ENCODE peak calls at places on chromosome 2, in eight cellular contexts. N is SK-N-SH, S is neural progenitor cell, L is hepatocyte, J is OCI-LY7, P is fibroblast of lung, H is K562, V is mammary epithelial cell. T is an unnamed sample.

GRCh38 chr2:232798156-232798555 is 21.8 kb upstream of the KCNJ13 start:
- DNase-seq in P (peak; percentile 19), H (no peak), N (no peak), J (no peak), L (no peak), S (no peak), V (no peak), T (no peak)

GRCh38 chr2:223760838-223761502 is 76.4 kb downstream of the AP1S3 start:
- DNase-seq in H (no peak), J (peak; percentile 56), V (peak; percentile 98), S (peak; percentile 26), P (peak; percentile 77), N (peak; percentile 20), L (peak; percentile 64), T (peak; percentile 91)

GRCh38 chr2:182144039-182144779 is 158.6 kb downstream of the PPP1R1C start:
- DNase-seq in P (no peak), J (no peak), L (no peak), H (no peak), V (no peak), N (no peak), S (no peak), T (no peak)

GRCh38 chr2:70946832-70947442 is 11.2 kb downstream of the ATP6V1B1 start:
- DNase-seq in P (peak; percentile 66), N (peak; percentile 71), H (peak; percentile 42), V (no peak), S (peak; percentile 84), J (peak; percentile 69), L (peak; percentile 71), T (peak; percentile 48)

GRCh38 chr2:53334610-53335009 is 433.0 kb upstream of the CHAC2 start:
- DNase-seq in P (no peak), H (no peak), V (no peak), L (no peak), N (no peak), S (no peak), J (no peak), T (no peak)

GRCh38 chr2:46487667-46488333 is 8.4 kb downstream of the TMEM247 start:
- DNase-seq in S (no peak), L (no peak), V (no peak), P (peak; percentile 86), H (peak; percentile 48), J (no peak), N (no peak), T (peak; percentile 57)

GRCh38 chr2:187552959-187553681 is 1.1 kb downstream of the TFPI start:
- DNase-seq in P (peak; percentile 92), J (no peak), V (peak; percentile 53), N (no peak), S (no peak), L (peak; percentile 31), H (peak; percentile 61), T (no peak)

GRCh38 chr2:61566566-61566965 is 28.4 kb upstream of the XPO1 start:
- DNase-seq in P (peak; percentile 31), L (no peak), S (no peak), J (no peak), N (no peak), V (no peak), H (no peak), T (no peak)

GRCh38 chr2:43838560-43839267 is at the start of the genes ABCG5 and ABCG8:
- DNase-seq in L (no peak), N (no peak), V (no peak), S (no peak), H (no peak), P (no peak), J (no peak), T (no peak)

GRCh38 chr2:60341151-60341550 is 212.3 kb downstream of the BCL11A start:
- DNase-seq in H (no peak), V (no peak), P (no peak), L (no peak), S (no peak), N (no peak), J (no peak), T (no peak)

GRCh38 chr2:19356545-19357382 is 1.7 kb downstream of the OSR1 start:
- DNase-seq in S (peak; percentile 67), N (peak; percentile 60), J (no peak), P (peak; percentile 36), V (peak; percentile 19), L (no peak), H (no peak), T (no peak)

GRCh38 chr2:66201242-66201641 is 233.7 kb upstream of the MEIS1 start:
- DNase-seq in H (no peak), J (no peak), N (no peak), L (no peak), V (no peak), S (no peak), P (no peak), T (no peak)

GRCh38 chr2:231489990-231490389 is 25.7 kb upstream of the NCL start:
- DNase-seq in S (no peak), H (no peak), J (no peak), V (no peak), N (no peak), P (no peak), L (no peak), T (no peak)

GRCh38 chr2:102337012-102337411 is 18.6 kb upstream of the IL18R1 start:
- DNase-seq in H (no peak), V (no peak), P (peak; percentile 39), N (no peak), J (no peak), L (no peak), S (no peak), T (no peak)

GRCh38 chr2:20148841-20149702 is 75.9 kb downstream of the SDC1 start:
- DNase-seq in V (peak; percentile 57), N (no peak), L (no peak), P (peak; percentile 88), J (no peak), S (peak; percentile 66), H (no peak), T (peak; percentile 86)

GRCh38 chr2:187915810-187916209 is 361.6 kb upstream of the TFPI start:
- DNase-seq in V (no peak), S (no peak), P (no peak), L (no peak), H (no peak), N (no peak), J (no peak), T (no peak)

GRCh38 chr2:25692143-25692542 is 18.8 kb upstream of the DTNB start:
- DNase-seq in N (no peak), S (no peak), H (no peak), J (no peak), V (peak; percentile 62), P (no peak), L (no peak), T (peak; percentile 76)

GRCh38 chr2:201759567-201759966 is 21.2 kb downstream of the ALS2 start:
- DNase-seq in S (no peak), J (no peak), P (no peak), L (no peak), N (no peak), V (no peak), H (no peak), T (no peak)

GRCh38 chr2:201758229-201758628 is 22.5 kb downstream of the ALS2 start:
- DNase-seq in N (no peak), J (no peak), P (no peak), S (no peak), V (no peak), L (peak; percentile 15), H (no peak), T (no peak)

GRCh38 chr2:201761101-201761500 is 19.6 kb downstream of the ALS2 start:
- DNase-seq in S (no peak), L (no peak), N (no peak), V (no peak), P (no peak), H (no peak), J (no peak), T (no peak)

GRCh38 chr2:201754683-201755415 is 25.9 kb downstream of the ALS2 start:
- DNase-seq in N (no peak), V (no peak), L (no peak), H (no peak), P (no peak), J (no peak), S (no peak), T (no peak)

DNA sequence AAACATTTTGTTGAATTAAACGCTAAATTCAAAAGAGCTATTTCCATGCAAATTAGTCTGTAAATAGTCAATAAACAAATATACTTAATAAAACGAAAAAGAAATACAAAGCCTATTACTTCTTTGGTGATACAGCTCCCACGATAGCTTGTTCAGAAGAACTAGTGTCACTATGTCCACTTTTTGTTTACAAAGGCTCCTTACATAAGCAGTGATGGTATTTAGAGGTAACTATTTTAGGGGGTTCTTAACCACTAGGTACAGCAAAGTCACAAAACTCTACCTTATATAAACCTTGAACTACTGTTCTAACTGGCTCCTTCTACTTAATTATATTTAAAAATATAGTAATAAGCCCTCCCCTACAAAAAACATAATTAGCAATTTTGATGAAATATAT is 21.9 kb downstream of the ALS2 start:
- DNase-seq in S (no peak), V (no peak), H (no peak), J (no peak), L (no peak), P (no peak), N (no peak), T (no peak)
- H3K4me3 ChIP-seq in S (no peak overlapping the region), V (no peak overlapping the region), H (no peak overlapping the region), J (no peak overlapping the region), L (no peak overlapping the region), P (no peak overlapping the region), N (no peak overlapping the region), T (no peak overlapping the region)

GRCh38 chr2:76667764-76668163 is 854.4 kb downstream of the LRRTM4 start:
- DNase-seq in H (no peak), P (no peak), N (peak; percentile 58), L (no peak), J (no peak), V (no peak), S (no peak), T (no peak)
- H2AFZ ChIP-seq in H (no peak overlapping the region), P (no peak overlapping the region), N (no peak overlapping the region), L (no peak overlapping the region), J (no peak overlapping the region), V (no peak overlapping the region), S (no peak overlapping the region), T (no peak overlapping the region)

GRCh38 chr2:240931319-240931949 is 25.3 kb downstream of the CROCC2 start:
- DNase-seq in H (no peak), P (no peak), S (no peak), L (no peak), J (no peak), N (peak; percentile 11), V (no peak), T (no peak)

GRCh38 chr2:240929364-240930095 is 23.4 kb downstream of the CROCC2 start:
- DNase-seq in S (no peak), L (no peak), V (no peak), J (no peak), P (no peak), H (no peak), N (peak; percentile 11), T (no peak)

GRCh38 chr2:240930096-240930630 is 24.0 kb downstream of the CROCC2 start:
- DNase-seq in L (no peak), N (peak; percentile 32), J (no peak), P (no peak), S (no peak), V (no peak), H (no peak), T (no peak)

GRCh38 chr2:240932001-240932723 is 26.0 kb downstream of the CROCC2 start:
- DNase-seq in V (no peak), S (no peak), H (no peak), P (no peak), N (peak; percentile 17), J (no peak), L (no peak), T (no peak)

GRCh38 chr2:240930631-240931318 is 24.6 kb downstream of the CROCC2 start:
- DNase-seq in P (no peak), J (no peak), N (peak; percentile 29), V (no peak), S (no peak), L (no peak), H (no peak), T (no peak)
- TF ChIP-seq CTCF in P (no peak), J (no peak), N (no peak), V (no peak), S (no peak), L (no peak), H (no peak), T (no peak)

GRCh38 chr2:211132046-211132445 is 575.6 kb downstream of the CPS1 start:
- DNase-seq in L (no peak), J (no peak), P (no peak), H (no peak), V (no peak), N (no peak), S (no peak), T (no peak)
- H3K4me3 ChIP-seq in L (no peak overlapping the region), J (no peak overlapping the region), P (no peak overlapping the region), H (no peak overlapping the region), V (no peak overlapping the region), N (no peak overlapping the region), S (no peak overlapping the region), T (no peak overlapping the region)

T was measured in PC-9.